ENCODE peak calls at places on chromosomes 16 and 17, in four cellular contexts. K is H1, Z is K562, A is HepG2. S is an unnamed sample.

GRCh38 chr17:79361221-79361734 is 249.6 kb downstream of the RBFOX3 start:
- DNase-seq in K (no peak), Z (no peak), A (no peak), S (no peak)

GRCh38 chr16:85449195-85449884 is 163.8 kb upstream of the GSE1 start:
- DNase-seq in K (no peak), A (peak), Z (no peak), S (no peak)

GRCh38 chr16:88370365-88370764 is 12.4 kb upstream of the ZNF469 start:
- DNase-seq in K (no peak), Z (no peak), A (no peak), S (no peak)

GRCh38 chr17:78144146-78144719 is 2.0 kb upstream of the C17orf99 start:
- DNase-seq in Z (no peak), A (no peak), K (no peak), S (no peak)

GRCh38 chr17:68443974-68444464 is 13.3 kb downstream of the WIPI1 start:
- DNase-seq in Z (no peak), A (no peak), K (no peak), S (no peak)

GRCh38 chr16:22318690-22319358 is 21.6 kb downstream of the POLR3E start:
- DNase-seq in Z (peak), A (peak), K (peak), S (no peak)

GRCh38 chr16:79848739-79849518 is 248.4 kb upstream of the MAF start:
- DNase-seq in K (no peak), A (no peak), Z (no peak), S (no peak)

GRCh38 chr17:20123209-20123608 is 114.0 kb downstream of the SPECC1 start:
- DNase-seq in K (no peak), A (no peak), Z (no peak), S (no peak)

GRCh38 chr17:17672453-17673368 is 8.5 kb upstream of the RAI1 start:
- DNase-seq in A (no peak), K (no peak), Z (no peak), S (no peak)

GRCh38 chr17:27657620-27658019 is 26.6 kb downstream of the LGALS9 start:
- DNase-seq in K (no peak), Z (no peak), A (no peak), S (no peak)

GRCh38 chr17:15364615-15365014 is 23.2 kb upstream of the TEKT3 start:
- DNase-seq in K (no peak), A (peak), Z (no peak), S (no peak)

GRCh38 chr17:38709864-38710602 is 5.0 kb downstream of the MLLT6 start:
- DNase-seq in K (no peak), A (no peak), Z (no peak), S (no peak)

GRCh38 chr17:7083592-7083991 is 3.5 kb upstream of the CLEC10A start:
- DNase-seq in A (no peak), K (no peak), Z (no peak), S (no peak)

GRCh38 chr17:4934173-4934979 is 2.3 kb downstream of the GP1BA start:
- DNase-seq in A (peak), Z (peak), K (no peak), S (no peak)

GRCh38 chr16:50692644-50692998 is 785 bp upstream of the NOD2 start:
- DNase-seq in Z (no peak), K (no peak), A (no peak), S (no peak)

GRCh38 chr17:44942456-44942855 is 5.1 kb downstream of the KIF18B start:
- DNase-seq in A (no peak), K (no peak), Z (no peak), S (no peak)

GRCh38 chr17:37816951-37817350 is 72.1 kb upstream of the HNF1B start:
- DNase-seq in K (no peak), Z (no peak), A (no peak), S (no peak)

GRCh38 chr17:80980397-80981061 is 11.1 kb upstream of the CHMP6 start:
- DNase-seq in A (no peak), Z (no peak), K (no peak), S (no peak)

GRCh38 chr16:88108762-88109161 is 157.5 kb downstream of the BANP start:
- DNase-seq in Z (no peak), A (no peak), K (no peak), S (no peak)

GRCh38 chr16:12917653-12918052 is 16.3 kb downstream of the SHISA9 start:
- DNase-seq in A (no peak), Z (no peak), K (no peak), S (no peak)

GRCh38 chr17:37133131-37133530 is 184.4 kb downstream of the AATF start:
- DNase-seq in Z (no peak), A (no peak), K (no peak), S (no peak)

GRCh38 chr17:79747508-79748295 is 17.0 kb downstream of the ENPP7 start:
- DNase-seq in K (no peak), A (no peak), Z (no peak), S (no peak)

GRCh38 chr16:85657267-85657650 is 31.5 kb downstream of the GINS2 start:
- DNase-seq in K (no peak), A (no peak), Z (no peak), S (no peak)

GRCh38 chr17:14006249-14006942 is 62.9 kb upstream of the COX10 start:
- DNase-seq in A (no peak), K (no peak), Z (no peak), S (no peak)

GRCh38 chr17:34730816-34731215 is 151.4 kb downstream of the TMEM132E start:
- DNase-seq in K (no peak), A (no peak), Z (no peak), S (no peak)

GRCh38 chr17:50559674-50560184 is 786 bp upstream of the CACNA1G start:
- DNase-seq in K (peak), A (no peak), Z (peak), S (peak)

GRCh38 chr16:1494129-1494640 is 1.0 kb downstream of the TELO2 start:
- DNase-seq in K (no peak), Z (no peak), A (peak), S (no peak)

GRCh38 chr17:40532520-40533253 is 31.3 kb upstream of the TNS4 start:
- DNase-seq in Z (no peak), K (no peak), A (no peak), S (no peak)

GRCh38 chr16:54125751-54126655 is 160.6 kb downstream of the IRX3 start:
- DNase-seq in Z (no peak), K (no peak), A (no peak), S (no peak)

GRCh38 chr17:6435968-6436367 is 1.0 kb upstream of the AIPL1 start:
- DNase-seq in K (peak), A (peak), Z (peak), S (peak)

GRCh38 chr16:17166095-17166494 is 304.7 kb downstream of the XYLT1 start:
- DNase-seq in Z (no peak), K (no peak), A (no peak), S (no peak)

GRCh38 chr16:20300312-20301097 is 26.8 kb downstream of the GP2 start:
- DNase-seq in A (peak), K (peak), Z (peak), S (peak)

DNA sequence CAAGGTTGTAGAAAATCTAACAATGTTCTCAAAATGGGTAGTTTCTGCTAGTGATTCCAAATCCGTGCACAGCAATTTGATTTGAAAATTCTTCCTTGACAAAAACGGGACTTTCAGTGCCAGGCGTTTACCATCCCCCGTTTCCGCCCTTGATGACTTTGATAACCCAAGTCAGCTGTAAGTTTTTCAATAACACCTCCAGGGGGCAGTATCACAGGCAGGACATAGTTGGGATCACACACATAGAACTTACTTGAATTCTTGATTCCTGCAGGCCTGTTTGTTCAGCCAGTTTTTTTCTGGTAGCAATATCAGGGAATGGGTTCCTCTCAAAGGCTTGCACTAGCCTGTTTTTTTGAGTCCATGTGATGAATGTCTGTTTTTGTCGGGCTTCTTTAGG is 5.6 kb downstream of the DUXB start:
- DNase-seq in A (peak), Z (peak), K (no peak), S (peak)
- TF ChIP-seq CTCF in A (peak), Z (peak), K (no peak), S (peak)

GRCh38 chr17:82229686-82230626 is 1.1 kb downstream of the SLC16A3 start:
- DNase-seq in K (no peak), Z (no peak), A (peak), S (no peak)
- TF ChIP-seq FOSL1 in K (no peak), Z (no peak), A (no peak), S (no peak)

DNA sequence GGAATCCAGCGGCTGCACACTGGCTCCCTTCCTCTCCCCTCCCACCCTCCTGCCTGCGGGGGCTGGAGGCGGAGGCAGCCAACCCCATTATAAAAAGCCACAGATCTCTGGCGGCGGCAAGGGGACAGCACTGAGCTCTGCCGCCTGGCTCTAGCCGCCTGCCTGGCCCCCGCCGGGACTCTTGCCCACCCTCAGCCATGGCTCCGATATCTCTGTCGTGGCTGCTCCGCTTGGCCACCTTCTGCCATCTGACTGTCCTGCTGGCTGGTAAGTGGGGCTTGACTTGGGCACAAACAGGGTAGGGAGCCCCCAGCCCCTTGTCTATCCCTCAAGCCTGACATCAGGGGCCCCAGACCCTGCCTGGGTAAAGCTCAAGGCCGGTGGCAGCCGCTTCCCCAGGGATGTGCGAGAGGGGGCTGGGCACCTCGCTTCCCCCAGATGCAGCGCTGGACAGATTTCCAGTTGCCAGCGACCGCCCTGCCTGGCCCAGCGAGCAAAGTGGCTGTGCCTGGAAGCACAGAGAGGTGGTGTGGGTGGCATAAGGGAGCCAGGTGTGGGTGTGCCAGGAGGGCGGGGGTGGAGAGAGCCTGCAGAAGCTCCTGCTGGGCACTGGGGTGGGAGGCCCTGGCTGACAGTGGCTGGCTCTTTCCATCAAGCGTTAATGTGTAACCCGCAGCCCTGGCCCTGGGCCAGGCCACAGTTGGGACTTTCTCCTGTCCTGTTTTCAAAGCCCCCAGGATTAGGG is at the start of gene CX3CL1:
- DNase-seq in A (peak), K (peak), Z (no peak), S (no peak)
- TF ChIP-seq CTCF in A (peak), K (peak), Z (no peak), S (no peak)

GRCh38 chr16:78004501-78004900 is 17.8 kb upstream of the CLEC3A start:
- DNase-seq in Z (no peak), K (no peak), A (peak), S (no peak)

GRCh38 chr16:78007121-78007520 is 15.2 kb upstream of the CLEC3A start:
- DNase-seq in A (no peak), K (no peak), Z (no peak), S (no peak)

GRCh38 chr16:78002915-78003538 is 19.3 kb upstream of the CLEC3A start:
- DNase-seq in A (peak), Z (peak), K (peak), S (peak)

DNA sequence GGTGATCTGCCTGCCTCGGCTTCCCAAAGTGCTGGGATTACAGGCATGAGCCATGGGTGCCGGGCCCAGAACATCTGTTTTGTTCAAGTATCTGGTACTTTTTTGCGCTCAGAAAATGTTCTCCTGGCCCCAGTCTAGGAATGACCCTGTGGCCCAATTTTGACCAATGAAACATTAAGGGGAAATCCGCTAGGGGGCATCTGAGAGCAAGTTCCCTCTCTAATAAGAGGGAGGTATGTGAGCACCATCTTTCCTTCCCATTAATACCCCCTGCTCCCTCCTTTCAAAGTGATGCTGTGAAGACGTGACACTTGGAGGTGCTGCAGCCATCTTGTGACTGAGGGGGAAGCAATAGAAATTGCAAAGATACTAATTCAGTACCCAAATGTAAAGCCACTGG is 16.5 kb upstream of the CLEC3A start:
- DNase-seq in Z (peak), K (peak), A (no peak), S (peak)
- TF ChIP-seq FOSL1 in Z (no peak), K (no peak), A (no peak), S (no peak)